ENCODE peak calls at places on chromosome 19, in eight cellular contexts. T is cardiac muscle cell; A is breast epithelium; X is psoas muscle; H is brain microvascular endothelial cell; I is testis; U is HCT116; N is naive thymus-derived CD4-positive, alpha-beta T cell. J is an unnamed sample.
A peak's percentile ranks its signal among the peaks of the same experiment; 100 is the strongest.

GRCh38 chr19:12270854-12271253 is 23.8 kb downstream of the ZNF44 start:
- DNase-seq in T (no peak), A (no peak), X (no peak), H (no peak), I (no peak), U (no peak), N (no peak), J (no peak)

GRCh38 chr19:15532779-15533521 is 24.6 kb downstream of the CYP4F22 start:
- DNase-seq in T (no peak), A (no peak), X (no peak), H (no peak), I (no peak), U (peak; percentile 49), N (no peak), J (no peak)

GRCh38 chr19:37505958-37506386 is 767 bp upstream of the ZNF793 start:
- DNase-seq in T (no peak), A (no peak), X (no peak), H (no peak), I (peak; percentile 26), U (no peak), N (no peak), J (no peak)

GRCh38 chr19:38361633-38362075 is 12.7 kb upstream of the PSMD8 start:
- DNase-seq in T (peak; percentile 92), A (peak; percentile 75), X (peak; percentile 79), H (peak; percentile 59), I (peak; percentile 83), U (peak; percentile 73), N (peak; percentile 37), J (peak; percentile 95)

GRCh38 chr19:53086949-53087348 is 16.3 kb downstream of the ZNF160 start:
- DNase-seq in T (no peak), A (peak; percentile 37), X (peak; percentile 73), H (peak; percentile 88), I (peak; percentile 76), U (no peak), N (no peak), J (no peak)

GRCh38 chr19:19162495-19162894 is 7.6 kb downstream of the MEF2B start:
- DNase-seq in T (no peak), A (no peak), X (no peak), H (no peak), I (no peak), U (no peak), N (no peak), J (no peak)

GRCh38 chr19:9406798-9407352 is 28.5 kb downstream of the ZNF266 start:
- DNase-seq in T (no peak), A (peak; percentile 23), X (peak; percentile 88), H (peak; percentile 91), I (peak; percentile 96), U (no peak), N (no peak), J (no peak)

GRCh38 chr19:55654833-55655647 is at the start of gene U2AF2:
- DNase-seq in T (peak; percentile 95), A (peak; percentile 93), X (peak; percentile 99), H (peak; percentile 88), I (peak; percentile 97), U (peak; percentile 87), N (peak; percentile 93), J (peak; percentile 92)

GRCh38 chr19:11452814-11453335 is 17.4 kb downstream of the PRKCSH start:
- DNase-seq in T (no peak), A (no peak), X (no peak), H (no peak), I (no peak), U (no peak), N (no peak), J (no peak)

GRCh38 chr19:1483067-1483978 is 4.3 kb upstream of the C19orf25 start:
- DNase-seq in T (no peak), A (no peak), X (peak; percentile 46), H (no peak), I (no peak), U (no peak), N (no peak), J (no peak)

GRCh38 chr19:2097330-2098327 is 914 bp downstream of the IZUMO4 start:
- DNase-seq in T (no peak), A (no peak), X (no peak), H (no peak), I (no peak), U (no peak), N (no peak), J (no peak)

GRCh38 chr19:12985049-12985776 is 10.1 kb upstream of the NFIX start:
- DNase-seq in T (no peak), A (peak; percentile 80), X (peak; percentile 92), H (peak; percentile 73), I (peak; percentile 65), U (peak; percentile 70), N (no peak), J (no peak)

GRCh38 chr19:17061691-17062090 is 13.6 kb downstream of the HAUS8 start:
- DNase-seq in T (no peak), A (no peak), X (no peak), H (no peak), I (no peak), U (no peak), N (no peak), J (no peak)

GRCh38 chr19:14333101-14333871 is 48.0 kb upstream of the ADGRE5 start:
- DNase-seq in T (peak; percentile 19), A (no peak), X (no peak), H (no peak), I (peak; percentile 16), U (no peak), N (no peak), J (peak; percentile 66)

GRCh38 chr19:1260749-1261511 is 8.2 kb upstream of the CIRBP start:
- DNase-seq in T (peak; percentile 98), A (peak; percentile 95), X (peak; percentile 99), H (peak; percentile 93), I (peak; percentile 97), U (peak; percentile 91), N (peak; percentile 95), J (peak; percentile 97)

GRCh38 chr19:35265126-35265995 is 3.4 kb upstream of the USF2 start:
- DNase-seq in T (no peak), A (no peak), X (peak; percentile 68), H (no peak), I (peak; percentile 16), U (no peak), N (no peak), J (no peak)

GRCh38 chr19:51354742-51355148 is 11.4 kb downstream of the ETFB start:
- DNase-seq in T (peak; percentile 85), A (no peak), X (peak; percentile 27), H (peak; percentile 70), I (peak; percentile 87), U (no peak), N (no peak), J (peak; percentile 84)

GRCh38 chr19:49486232-49486631 is 1.2 kb upstream of the RPL13A start:
- DNase-seq in T (no peak), A (no peak), X (no peak), H (no peak), I (no peak), U (no peak), N (no peak), J (no peak)
- H3K27me3 ChIP-seq in T (no peaks in the 10 kb centered on the region), A (no peaks in the 10 kb centered on the region), X (no peaks in the 10 kb centered on the region), H (no peaks in the 10 kb centered on the region), I (no peaks in the 10 kb centered on the region), U (no peaks in the 10 kb centered on the region), N (no peaks in the 10 kb centered on the region), J (no peaks in the 10 kb centered on the region)

GRCh38 chr19:49541914-49542313 is 14.1 kb downstream of the RCN3 start:
- DNase-seq in T (no peak), A (no peak), X (no peak), H (no peak), I (no peak), U (no peak), N (no peak), J (no peak)
- H3K27me3 ChIP-seq in T (no peaks in the 10 kb centered on the region), A (no peaks in the 10 kb centered on the region), X (no peaks in the 10 kb centered on the region), H (no peaks in the 10 kb centered on the region), I (no peaks in the 10 kb centered on the region), U (no peaks in the 10 kb centered on the region), N (no peaks in the 10 kb centered on the region), J (no peaks in the 10 kb centered on the region)

GRCh38 chr19:32822916-32823746 is 46.4 kb downstream of the SLC7A9 start:
- DNase-seq in T (no peak), A (no peak), X (no peak), H (no peak), I (no peak), U (no peak), N (no peak), J (peak; percentile 27)
- H3K27me3 ChIP-seq in T (no peaks in the 10 kb centered on the region), A (no peaks in the 10 kb centered on the region), X (no peaks in the 10 kb centered on the region), H (no peaks in the 10 kb centered on the region), I (no peaks in the 10 kb centered on the region), U (no peaks in the 10 kb centered on the region), N (peaks cover 3% of the 10 kb centered on the region), J (no peaks in the 10 kb centered on the region)

GRCh38 chr19:30065680-30066606 is 123.9 kb downstream of the URI1 start:
- DNase-seq in T (no peak), A (no peak), X (no peak), H (no peak), I (no peak), U (no peak), N (no peak), J (peak; percentile 11)
- H3K27me3 ChIP-seq in T (no peaks in the 10 kb centered on the region), A (peaks cover 32% of the 10 kb centered on the region), X (no peaks in the 10 kb centered on the region), H (no peaks in the 10 kb centered on the region), I (no peaks in the 10 kb centered on the region), U (no peaks in the 10 kb centered on the region), N (no peaks in the 10 kb centered on the region), J (no peaks in the 10 kb centered on the region)

DNA sequence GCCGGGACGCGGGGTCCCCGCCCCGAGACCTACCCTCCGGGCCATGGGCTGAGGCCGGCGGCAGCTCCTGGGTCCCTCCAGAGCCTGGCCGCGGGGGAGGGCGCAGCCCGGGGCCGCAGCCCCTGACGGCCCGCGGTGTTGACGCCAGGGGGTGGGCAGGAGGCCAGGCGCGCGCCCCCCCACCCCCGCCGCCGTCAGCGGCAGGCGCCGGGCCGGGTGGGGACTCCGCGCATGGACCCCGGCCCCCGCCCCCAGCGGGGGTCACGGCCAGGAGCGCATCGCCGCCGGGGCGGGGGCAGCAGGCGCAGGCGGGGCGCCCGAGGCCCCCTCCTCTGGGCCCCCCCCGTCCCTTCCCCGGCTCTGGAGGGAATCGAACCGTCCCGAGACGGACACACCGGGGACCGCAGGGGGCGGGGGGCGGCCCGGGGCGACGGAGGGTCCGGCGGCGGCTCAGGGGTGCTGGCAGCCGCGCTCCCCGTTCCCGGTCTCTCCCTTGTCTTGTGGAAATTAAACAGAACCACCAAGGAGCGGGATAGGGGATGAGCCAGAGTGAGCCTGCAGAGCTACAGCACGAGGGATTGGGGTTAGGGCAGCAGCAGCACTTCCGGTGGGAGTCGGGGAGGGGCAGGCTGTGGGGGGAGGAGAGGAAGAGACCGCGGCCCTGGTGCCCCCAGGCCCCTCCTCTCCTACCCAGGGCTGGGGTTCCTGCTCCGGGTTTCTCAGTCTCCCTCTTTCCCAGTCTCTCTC is at the start of gene MEIS3:
- DNase-seq in T (peak; percentile 53), A (no peak), X (no peak), H (no peak), I (no peak), U (no peak), N (no peak), J (peak; percentile 83)
- H3K27me3 ChIP-seq in T (peaks cover 23% of the 10 kb centered on the region), A (peaks cover 50% of the 10 kb centered on the region), X (no peaks in the 10 kb centered on the region), H (peaks cover 64% of the 10 kb centered on the region), I (no peaks in the 10 kb centered on the region), U (peaks cover 20% of the 10 kb centered on the region), N (peaks cover 41% of the 10 kb centered on the region), J (no peaks in the 10 kb centered on the region)

GRCh38 chr19:46056536-46056935 is 15.7 kb upstream of the IGFL4 start:
- DNase-seq in T (no peak), A (peak; percentile 60), X (no peak), H (no peak), I (no peak), U (no peak), N (no peak), J (no peak)
- H3K27me3 ChIP-seq in T (no peaks in the 10 kb centered on the region), A (no peaks in the 10 kb centered on the region), X (peaks cover 2% of the 10 kb centered on the region), H (peaks cover 18% of the 10 kb centered on the region), I (no peaks in the 10 kb centered on the region), U (peaks cover 55% of the 10 kb centered on the region), N (no peaks in the 10 kb centered on the region), J (peaks cover 4% of the 10 kb centered on the region)

J was measured in mesendoderm.